ENCODE peak calls at places on chromosomes 2 and 18, in seven cellular contexts. One of them, this sample, is unnamed. For H3K4me1 and H3K9me3, the result is how much of the 10 kb centered on the place peaks cover.

GRCh38 chr2:313991-314390 is 26.1 kb upstream of the ALKAL2 start:
- DNase-seq in heart left ventricle: no peak
- DNase-seq in CD4-positive, CD25-positive, alpha-beta regulatory T cell: no peak
- DNase-seq in colonic mucosa: no peak
- DNase-seq in ovary: no peak
- DNase-seq in left lung: no peak
- DNase-seq in kidney: no peak
- DNase-seq in this sample: no peak

GRCh38 chr2:124027182-124027581 is 2.1 kb downstream of the CNTNAP5 start:
- DNase-seq in heart left ventricle: no peak
- DNase-seq in CD4-positive, CD25-positive, alpha-beta regulatory T cell: no peak
- DNase-seq in colonic mucosa: no peak
- DNase-seq in ovary: no peak
- DNase-seq in left lung: no peak
- DNase-seq in kidney: no peak
- DNase-seq in this sample: no peak

GRCh38 chr2:119760876-119761275 is 1.2 kb downstream of the PTPN4 start:
- DNase-seq in heart left ventricle: no peak
- DNase-seq in CD4-positive, CD25-positive, alpha-beta regulatory T cell: peak
- DNase-seq in colonic mucosa: no peak
- DNase-seq in ovary: no peak
- DNase-seq in left lung: no peak
- DNase-seq in kidney: no peak
- DNase-seq in this sample: no peak

GRCh38 chr2:182447163-182447562 is 20.3 kb upstream of the PDE1A start:
- DNase-seq in heart left ventricle: no peak
- DNase-seq in CD4-positive, CD25-positive, alpha-beta regulatory T cell: no peak
- DNase-seq in colonic mucosa: no peak
- DNase-seq in ovary: no peak
- DNase-seq in left lung: no peak
- DNase-seq in kidney: no peak
- DNase-seq in this sample: no peak

GRCh38 chr2:47086571-47086970 is 68.5 kb downstream of the STPG4 start:
- DNase-seq in heart left ventricle: no peak
- DNase-seq in CD4-positive, CD25-positive, alpha-beta regulatory T cell: no peak
- DNase-seq in colonic mucosa: no peak
- DNase-seq in ovary: no peak
- DNase-seq in left lung: no peak
- DNase-seq in kidney: peak
- DNase-seq in this sample: no peak

GRCh38 chr2:149904816-149905215 is 317.2 kb upstream of the MMADHC start:
- DNase-seq in heart left ventricle: no peak
- DNase-seq in CD4-positive, CD25-positive, alpha-beta regulatory T cell: no peak
- DNase-seq in colonic mucosa: no peak
- DNase-seq in ovary: no peak
- DNase-seq in left lung: no peak
- DNase-seq in kidney: no peak
- DNase-seq in this sample: no peak

GRCh38 chr2:27381577-27382181 is 1.1 kb upstream of the ZNF513 start:
- DNase-seq in heart left ventricle: no peak
- DNase-seq in CD4-positive, CD25-positive, alpha-beta regulatory T cell: no peak
- DNase-seq in colonic mucosa: no peak
- DNase-seq in ovary: no peak
- DNase-seq in left lung: no peak
- DNase-seq in kidney: no peak
- DNase-seq in this sample: no peak

GRCh38 chr2:218902427-218902826 is 21.8 kb downstream of the WNT10A start:
- DNase-seq in heart left ventricle: no peak
- DNase-seq in CD4-positive, CD25-positive, alpha-beta regulatory T cell: no peak
- DNase-seq in colonic mucosa: no peak
- DNase-seq in ovary: no peak
- DNase-seq in left lung: no peak
- DNase-seq in kidney: no peak
- DNase-seq in this sample: no peak

GRCh38 chr2:79892123-79892522 is 379.3 kb downstream of the CTNNA2 start:
- DNase-seq in heart left ventricle: no peak
- DNase-seq in CD4-positive, CD25-positive, alpha-beta regulatory T cell: no peak
- DNase-seq in colonic mucosa: no peak
- DNase-seq in ovary: no peak
- DNase-seq in left lung: no peak
- DNase-seq in kidney: no peak
- DNase-seq in this sample: no peak

GRCh38 chr18:48805826-48806535 is 144.8 kb downstream of the SMAD7 start:
- DNase-seq in heart left ventricle: no peak
- DNase-seq in CD4-positive, CD25-positive, alpha-beta regulatory T cell: no peak
- DNase-seq in colonic mucosa: peak
- DNase-seq in ovary: peak
- DNase-seq in left lung: peak
- DNase-seq in kidney: no peak
- DNase-seq in this sample: no peak

GRCh38 chr2:237896941-237897340 is 37.5 kb downstream of the RAMP1 start:
- DNase-seq in heart left ventricle: no peak
- DNase-seq in CD4-positive, CD25-positive, alpha-beta regulatory T cell: no peak
- DNase-seq in colonic mucosa: no peak
- DNase-seq in ovary: no peak
- DNase-seq in left lung: no peak
- DNase-seq in kidney: peak
- DNase-seq in this sample: peak

DNA sequence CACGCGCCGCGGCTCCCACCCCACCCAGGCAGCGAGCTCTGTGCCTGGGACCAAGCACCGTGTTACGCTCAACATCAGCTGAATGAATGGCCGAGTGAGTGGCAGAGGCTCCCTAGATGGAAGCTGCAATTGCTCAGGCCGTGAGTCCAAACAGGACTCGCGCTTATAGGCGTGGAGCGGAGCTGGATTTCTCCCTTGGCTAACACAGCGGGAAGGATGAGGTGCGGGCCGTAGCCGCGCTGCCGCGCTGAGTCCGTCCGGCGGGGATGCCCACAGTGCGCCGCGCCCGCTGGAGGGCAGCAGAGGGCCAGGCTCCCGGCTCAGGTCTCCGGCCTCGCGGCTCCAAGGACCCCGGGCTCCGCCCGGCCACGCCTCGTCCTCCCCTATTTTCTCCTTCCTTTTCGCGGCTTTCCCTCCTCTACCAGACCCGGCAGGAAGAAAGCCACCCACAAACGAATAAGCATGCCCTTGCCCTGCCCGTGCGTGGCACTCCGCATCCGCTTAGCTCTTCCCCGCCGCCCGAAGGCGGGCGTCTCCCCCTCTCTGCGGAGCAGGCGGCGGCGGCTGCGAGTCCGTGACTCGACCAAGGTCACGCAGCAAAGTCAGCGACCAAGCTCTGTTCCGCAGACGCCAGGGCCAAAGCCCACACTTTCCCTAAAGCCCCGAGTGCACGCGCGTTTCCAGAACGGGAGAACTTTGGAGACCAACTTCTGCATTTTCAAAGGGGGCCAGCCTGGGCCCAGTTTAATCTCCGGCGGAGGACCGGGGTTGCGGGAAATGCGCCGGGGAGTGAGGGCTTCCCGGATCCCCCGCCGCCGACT is 48.5 kb downstream of the KCNIP3 start:
- DNase-seq in heart left ventricle: peak
- DNase-seq in CD4-positive, CD25-positive, alpha-beta regulatory T cell: peak
- DNase-seq in colonic mucosa: peak
- DNase-seq in ovary: peak
- DNase-seq in left lung: peak
- DNase-seq in kidney: peak
- DNase-seq in this sample: peak
- H3K27ac ChIP-seq in heart left ventricle: no peak
- H3K27ac ChIP-seq in CD4-positive, CD25-positive, alpha-beta regulatory T cell: no peak
- H3K27ac ChIP-seq in colonic mucosa: peak
- H3K27ac ChIP-seq in ovary: peak
- H3K27ac ChIP-seq in left lung: peak
- H3K27ac ChIP-seq in kidney: peak
- H3K27ac ChIP-seq in this sample: peak

GRCh38 chr2:74205113-74205512 is 6.7 kb downstream of the MTHFD2 start:
- DNase-seq in heart left ventricle: no peak
- DNase-seq in CD4-positive, CD25-positive, alpha-beta regulatory T cell: no peak
- DNase-seq in colonic mucosa: no peak
- DNase-seq in ovary: no peak
- DNase-seq in left lung: no peak
- DNase-seq in kidney: no peak
- DNase-seq in this sample: no peak
- H3K4me1 ChIP-seq in heart left ventricle: under half
- H3K4me1 ChIP-seq in CD4-positive, CD25-positive, alpha-beta regulatory T cell: under half
- H3K4me1 ChIP-seq in colonic mucosa: under half
- H3K4me1 ChIP-seq in ovary: under half
- H3K4me1 ChIP-seq in left lung: half or more
- H3K4me1 ChIP-seq in kidney: under half
- H3K4me1 ChIP-seq in this sample: under half

GRCh38 chr2:220556658-220557057 is 929.2 kb downstream of the SLC4A3 start:
- DNase-seq in heart left ventricle: no peak
- DNase-seq in CD4-positive, CD25-positive, alpha-beta regulatory T cell: no peak
- DNase-seq in colonic mucosa: no peak
- DNase-seq in ovary: no peak
- DNase-seq in left lung: no peak
- DNase-seq in kidney: no peak
- DNase-seq in this sample: no peak

GRCh38 chr2:220555961-220556360 is 928.5 kb downstream of the SLC4A3 start:
- DNase-seq in heart left ventricle: no peak
- DNase-seq in CD4-positive, CD25-positive, alpha-beta regulatory T cell: no peak
- DNase-seq in colonic mucosa: no peak
- DNase-seq in ovary: no peak
- DNase-seq in left lung: no peak
- DNase-seq in kidney: no peak
- DNase-seq in this sample: no peak

GRCh38 chr2:220553150-220553549 is 925.7 kb downstream of the SLC4A3 start:
- DNase-seq in heart left ventricle: no peak
- DNase-seq in CD4-positive, CD25-positive, alpha-beta regulatory T cell: no peak
- DNase-seq in colonic mucosa: no peak
- DNase-seq in ovary: no peak
- DNase-seq in left lung: no peak
- DNase-seq in kidney: no peak
- DNase-seq in this sample: no peak

DNA sequence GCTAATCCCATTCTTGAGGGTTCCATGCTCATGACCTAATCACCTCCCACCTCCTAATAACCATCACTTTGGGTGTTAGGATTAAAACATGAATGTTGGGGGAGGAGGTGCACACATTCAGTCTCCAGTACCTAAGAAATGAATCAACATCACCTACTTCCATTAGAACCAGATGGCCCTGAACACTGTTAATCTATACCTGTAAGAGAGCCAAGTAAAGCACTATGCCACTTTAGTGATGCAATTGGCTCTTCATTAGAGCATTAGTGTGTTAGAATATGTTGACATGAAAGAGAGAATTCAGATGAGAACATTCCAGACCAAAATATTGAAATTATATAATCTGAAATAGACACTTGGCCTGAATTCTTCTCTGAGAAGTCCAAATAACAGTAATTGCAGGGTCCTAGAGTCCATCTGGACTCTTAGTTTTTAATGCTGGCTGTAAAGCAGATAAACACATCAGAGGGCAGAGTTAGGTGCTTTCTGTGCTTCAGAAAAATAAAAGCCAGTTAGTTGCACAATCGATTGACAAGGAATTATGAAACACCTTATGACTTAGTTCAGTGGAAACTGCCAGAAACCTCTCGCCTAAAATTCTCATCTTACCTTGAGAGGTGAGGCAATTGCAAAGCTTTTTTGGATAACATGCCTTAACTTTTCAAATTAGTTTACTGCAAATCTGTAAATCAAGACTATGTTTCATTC is 923.7 kb downstream of the SLC4A3 start:
- DNase-seq in heart left ventricle: no peak
- DNase-seq in CD4-positive, CD25-positive, alpha-beta regulatory T cell: no peak
- DNase-seq in colonic mucosa: no peak
- DNase-seq in ovary: no peak
- DNase-seq in left lung: no peak
- DNase-seq in kidney: no peak
- DNase-seq in this sample: no peak
- H3K9me3 ChIP-seq in heart left ventricle: under half
- H3K9me3 ChIP-seq in CD4-positive, CD25-positive, alpha-beta regulatory T cell: under half
- H3K9me3 ChIP-seq in colonic mucosa: under half
- H3K9me3 ChIP-seq in ovary: under half
- H3K9me3 ChIP-seq in left lung: under half
- H3K9me3 ChIP-seq in kidney: under half
- H3K9me3 ChIP-seq in this sample: under half

DNA sequence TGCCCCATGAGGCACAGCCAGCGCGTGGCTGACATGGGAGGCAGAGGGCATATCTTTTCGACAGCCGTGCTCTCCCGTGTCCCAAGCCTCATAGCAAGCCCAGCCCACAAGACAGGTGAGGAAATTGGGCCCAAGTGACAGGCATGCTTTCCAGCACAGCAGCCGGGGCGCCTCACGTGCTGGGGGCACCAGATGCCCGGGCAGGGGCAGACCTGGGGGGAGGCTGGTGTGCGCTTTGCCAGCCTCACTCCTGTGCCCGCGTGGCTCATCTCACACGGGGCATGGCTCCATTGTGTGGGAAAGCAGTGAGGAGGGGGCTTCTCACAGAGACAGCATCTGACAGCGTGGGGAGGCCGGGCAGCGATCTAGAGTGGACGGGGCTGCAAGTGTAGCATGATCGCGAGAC is 93.2 kb downstream of the USP40 start:
- DNase-seq in heart left ventricle: no peak
- DNase-seq in CD4-positive, CD25-positive, alpha-beta regulatory T cell: no peak
- DNase-seq in colonic mucosa: peak
- DNase-seq in ovary: no peak
- DNase-seq in left lung: no peak
- DNase-seq in kidney: no peak
- DNase-seq in this sample: no peak
- H3K27ac ChIP-seq in heart left ventricle: no peak
- H3K27ac ChIP-seq in CD4-positive, CD25-positive, alpha-beta regulatory T cell: no peak
- H3K27ac ChIP-seq in colonic mucosa: no peak
- H3K27ac ChIP-seq in ovary: no peak
- H3K27ac ChIP-seq in left lung: no peak
- H3K27ac ChIP-seq in kidney: no peak
- H3K27ac ChIP-seq in this sample: no peak

GRCh38 chr2:201248288-201248844 is 12.0 kb upstream of the CASP8 start:
- DNase-seq in heart left ventricle: no peak
- DNase-seq in CD4-positive, CD25-positive, alpha-beta regulatory T cell: no peak
- DNase-seq in colonic mucosa: no peak
- DNase-seq in ovary: no peak
- DNase-seq in left lung: no peak
- DNase-seq in kidney: no peak
- DNase-seq in this sample: no peak

GRCh38 chr2:201246280-201246679 is 14.1 kb upstream of the CASP8 start:
- DNase-seq in heart left ventricle: no peak
- DNase-seq in CD4-positive, CD25-positive, alpha-beta regulatory T cell: no peak
- DNase-seq in colonic mucosa: no peak
- DNase-seq in ovary: no peak
- DNase-seq in left lung: no peak
- DNase-seq in kidney: no peak
- DNase-seq in this sample: no peak

GRCh38 chr2:201237486-201238241 is 22.7 kb upstream of the CASP8 start:
- DNase-seq in heart left ventricle: no peak
- DNase-seq in CD4-positive, CD25-positive, alpha-beta regulatory T cell: no peak
- DNase-seq in colonic mucosa: no peak
- DNase-seq in ovary: no peak
- DNase-seq in left lung: no peak
- DNase-seq in kidney: no peak
- DNase-seq in this sample: no peak

GRCh38 chr2:201244829-201245228 is 15.5 kb upstream of the CASP8 start:
- DNase-seq in heart left ventricle: no peak
- DNase-seq in CD4-positive, CD25-positive, alpha-beta regulatory T cell: no peak
- DNase-seq in colonic mucosa: no peak
- DNase-seq in ovary: no peak
- DNase-seq in left lung: no peak
- DNase-seq in kidney: no peak
- DNase-seq in this sample: no peak

GRCh38 chr2:201242562-201243277 is 17.6 kb upstream of the CASP8 start:
- DNase-seq in heart left ventricle: no peak
- DNase-seq in CD4-positive, CD25-positive, alpha-beta regulatory T cell: no peak
- DNase-seq in colonic mucosa: no peak
- DNase-seq in ovary: no peak
- DNase-seq in left lung: no peak
- DNase-seq in kidney: no peak
- DNase-seq in this sample: no peak
- H3K4me1 ChIP-seq in heart left ventricle: under half
- H3K4me1 ChIP-seq in CD4-positive, CD25-positive, alpha-beta regulatory T cell: under half
- H3K4me1 ChIP-seq in colonic mucosa: under half
- H3K4me1 ChIP-seq in ovary: under half
- H3K4me1 ChIP-seq in left lung: under half
- H3K4me1 ChIP-seq in kidney: under half
- H3K4me1 ChIP-seq in this sample: under half

This sample was measured in aorta.